ENCODE peak calls at places on chromosomes 3 and 15, in seven cellular contexts. O is neural progenitor cell; W is D341Med; G is H9; F is ureter; N is amygdala; V is activated CD4-positive, alpha-beta T cell treated with anti-CD3 and anti-CD28 coated beads for 24 hours. J is an unnamed sample.

GRCh38 chr3:13299531-13300155 is 120.5 kb downstream of the NUP210 start:
- DNase-seq in O (no peak), W (no peak), V (no peak), G (no peak), N (no peak), F (no peak), J (no peak)

GRCh38 chr15:27126449-27126848 is 155.5 kb downstream of the GABRG3 start:
- DNase-seq in N (no peak), V (no peak), G (no peak), W (no peak), O (no peak), F (no peak), J (no peak)

GRCh38 chr3:153783804-153784203 is 337.4 kb upstream of the ARHGEF26 start:
- DNase-seq in N (no peak), O (no peak), V (no peak), F (no peak), G (no peak), W (no peak), J (no peak)

GRCh38 chr3:21435871-21436270 is 315.1 kb downstream of the ZNF385D start:
- DNase-seq in O (no peak), V (no peak), G (no peak), W (no peak), N (no peak), F (no peak), J (no peak)

GRCh38 chr3:48186993-48187578 is 1.1 kb downstream of the CDC25A start:
- DNase-seq in V (no peak), W (no peak), N (no peak), O (peak), G (no peak), F (no peak), J (no peak)

GRCh38 chr3:11212301-11212613 is 58.0 kb downstream of the HRH1 start:
- DNase-seq in W (no peak), V (no peak), G (no peak), O (no peak), N (no peak), F (no peak), J (no peak)

GRCh38 chr3:54999159-54999558 is 71.3 kb upstream of the LRTM1 start:
- DNase-seq in N (no peak), W (no peak), F (no peak), O (peak), V (no peak), G (peak), J (no peak)

GRCh38 chr3:167350245-167350862 is 29.7 kb downstream of the ZBBX start:
- DNase-seq in V (no peak), G (no peak), N (no peak), F (no peak), O (peak), W (peak), J (peak)

GRCh38 chr3:58659051-58659675 is 7.4 kb downstream of the FAM3D start:
- DNase-seq in V (no peak), O (peak), F (no peak), G (peak), N (no peak), W (no peak), J (no peak)

GRCh38 chr3:46168583-46168982 is 39.5 kb downstream of the CCR1 start:
- DNase-seq in W (no peak), F (no peak), V (no peak), N (no peak), G (no peak), O (no peak), J (no peak)

GRCh38 chr15:87752250-87752951 is 504.1 kb downstream of the NTRK3 start:
- DNase-seq in V (no peak), W (no peak), N (no peak), G (no peak), O (no peak), F (no peak), J (no peak)

GRCh38 chr15:31396881-31397560 is 70.4 kb downstream of the KLF13 start:
- DNase-seq in O (peak), G (peak), F (peak), N (no peak), W (peak), V (no peak), J (peak)

GRCh38 chr3:127445581-127446368 is 144.8 kb downstream of the TPRA1 start:
- DNase-seq in O (no peak), N (no peak), V (no peak), F (no peak), G (peak), W (no peak), J (no peak)

GRCh38 chr3:107846282-107846852 is 244.5 kb downstream of the CD47 start:
- DNase-seq in N (peak), O (peak), G (peak), V (no peak), W (peak), F (peak), J (peak)

GRCh38 chr3:188358787-188359493 is 205.0 kb downstream of the LPP start:
- DNase-seq in W (no peak), G (no peak), F (no peak), O (no peak), V (no peak), N (no peak), J (no peak)

GRCh38 chr3:113594066-113594465 is 61.7 kb downstream of the SIDT1 start:
- DNase-seq in O (no peak), F (no peak), W (no peak), N (no peak), G (no peak), V (no peak), J (no peak)

GRCh38 chr3:23035927-23036640 is 167.0 kb upstream of the UBE2E2 start:
- DNase-seq in W (no peak), N (no peak), O (peak), V (no peak), F (peak), G (peak), J (no peak)

GRCh38 chr3:71566776-71567175 is 16.8 kb downstream of the FOXP1 start:
- DNase-seq in V (no peak), N (no peak), O (peak), F (no peak), W (no peak), G (no peak), J (no peak)

GRCh38 chr3:93843981-93844380 is 129.7 kb downstream of the PROS1 start:
- DNase-seq in W (no peak), O (no peak), V (no peak), F (no peak), N (no peak), G (no peak), J (no peak)

GRCh38 chr3:25454411-25454927 is 26.4 kb downstream of the RARB start:
- DNase-seq in O (no peak), N (no peak), W (no peak), F (no peak), G (no peak), V (no peak), J (no peak)

GRCh38 chr3:38641461-38642110 is 7.9 kb downstream of the SCN5A start:
- DNase-seq in G (peak), F (no peak), W (no peak), V (no peak), N (no peak), O (no peak), J (no peak)

GRCh38 chr3:48038971-48039481 is 22.8 kb upstream of the MAP4 start:
- DNase-seq in F (no peak), O (no peak), W (no peak), G (no peak), N (no peak), V (no peak), J (no peak)

GRCh38 chr15:71647479-71647792 is 162.9 kb upstream of the NR2E3 start:
- DNase-seq in N (no peak), W (no peak), O (no peak), F (no peak), G (no peak), V (no peak), J (no peak)

GRCh38 chr3:194023501-194024280 is 112.3 kb upstream of the HES1 start:
- DNase-seq in W (no peak), G (no peak), V (no peak), N (no peak), O (no peak), F (no peak), J (no peak)

GRCh38 chr3:181941250-181941649 is 229.5 kb downstream of the SOX2 start:
- DNase-seq in F (no peak), N (no peak), O (no peak), W (no peak), G (no peak), V (no peak), J (no peak)

GRCh38 chr3:172153335-172153861 is 114.0 kb downstream of the FNDC3B start:
- DNase-seq in O (no peak), F (peak), N (peak), W (peak), G (no peak), V (no peak), J (peak)

GRCh38 chr3:4507010-4507596 is 14.0 kb downstream of the ITPR1 start:
- DNase-seq in G (no peak), V (no peak), F (no peak), W (no peak), O (no peak), N (no peak), J (no peak)

GRCh38 chr3:45347329-45348000 is 40.9 kb upstream of the LARS2 start:
- DNase-seq in F (no peak), O (no peak), W (no peak), N (no peak), G (no peak), V (no peak), J (no peak)

GRCh38 chr15:80068578-80068977 is 9.1 kb downstream of the ZFAND6 start:
- DNase-seq in N (no peak), O (no peak), G (no peak), F (no peak), W (no peak), V (no peak), J (no peak)

GRCh38 chr15:35691176-35691761 is 145.3 kb upstream of the DPH6 start:
- DNase-seq in O (no peak), W (no peak), N (no peak), V (no peak), G (no peak), F (no peak), J (no peak)

J was measured in hippocampal formation.